ENCODE peak calls at places on chromosomes 16 and 17, in ten cellular contexts. One of them, this sample, is unnamed.

GRCh38 chr16:52069866-52070265 is 477.1 kb downstream of the TOX3 start:
- DNase-seq in GM12891: no peak
- DNase-seq in OCI-LY7: no peak
- DNase-seq in stimulated activated CD4-positive, alpha-beta T cell treated with anti-CD3 and anti-CD28 coated beads, TNF-alpha, amount 100 ng/mL, for 4 hours: no peak
- DNase-seq in cardiac muscle cell: peak; percentile 27
- DNase-seq in HuH-7: no peak
- DNase-seq in GM23338: peak; percentile 80
- DNase-seq in HTR-8/SVneo: no peak
- DNase-seq in WERI-Rb-1: peak; percentile 7
- DNase-seq in B cell: no peak
- DNase-seq in this sample: peak; percentile 36

GRCh38 chr16:85173077-85173980 is 61.1 kb upstream of the CIBAR2 start:
- DNase-seq in WERI-Rb-1: peak; percentile 42
- DNase-seq in B cell: no peak
- DNase-seq in HuH-7: peak; percentile 75
- DNase-seq in OCI-LY7: no peak
- DNase-seq in stimulated activated CD4-positive, alpha-beta T cell treated with anti-CD3 and anti-CD28 coated beads, TNF-alpha, amount 100 ng/mL, for 4 hours: no peak
- DNase-seq in HTR-8/SVneo: peak; percentile 67
- DNase-seq in cardiac muscle cell: peak; percentile 86
- DNase-seq in GM12891: no peak
- DNase-seq in GM23338: no peak
- DNase-seq in this sample: peak; percentile 83

GRCh38 chr16:969508-970378 is 1.0 kb downstream of the LMF1 start:
- DNase-seq in stimulated activated CD4-positive, alpha-beta T cell treated with anti-CD3 and anti-CD28 coated beads, TNF-alpha, amount 100 ng/mL, for 4 hours: no peak
- DNase-seq in WERI-Rb-1: no peak
- DNase-seq in HuH-7: no peak
- DNase-seq in OCI-LY7: no peak
- DNase-seq in GM12891: peak; percentile 61
- DNase-seq in cardiac muscle cell: peak; percentile 48
- DNase-seq in GM23338: peak; percentile 52
- DNase-seq in B cell: no peak
- DNase-seq in HTR-8/SVneo: no peak
- DNase-seq in this sample: no peak

GRCh38 chr16:49356728-49357488 is 16.7 kb upstream of the C16orf78 start:
- DNase-seq in GM12891: no peak
- DNase-seq in HuH-7: no peak
- DNase-seq in cardiac muscle cell: no peak
- DNase-seq in GM23338: no peak
- DNase-seq in OCI-LY7: no peak
- DNase-seq in B cell: no peak
- DNase-seq in stimulated activated CD4-positive, alpha-beta T cell treated with anti-CD3 and anti-CD28 coated beads, TNF-alpha, amount 100 ng/mL, for 4 hours: no peak
- DNase-seq in HTR-8/SVneo: no peak
- DNase-seq in WERI-Rb-1: peak; percentile 11
- DNase-seq in this sample: no peak

GRCh38 chr16:8621572-8622314 is at the start of gene METTL22:
- DNase-seq in WERI-Rb-1: peak; percentile 91
- DNase-seq in HTR-8/SVneo: peak; percentile 96
- DNase-seq in OCI-LY7: peak; percentile 92
- DNase-seq in GM23338: peak; percentile 89
- DNase-seq in HuH-7: peak; percentile 85
- DNase-seq in stimulated activated CD4-positive, alpha-beta T cell treated with anti-CD3 and anti-CD28 coated beads, TNF-alpha, amount 100 ng/mL, for 4 hours: peak; percentile 92
- DNase-seq in GM12891: peak; percentile 98
- DNase-seq in B cell: peak; percentile 98
- DNase-seq in cardiac muscle cell: peak; percentile 91
- DNase-seq in this sample: peak; percentile 77

GRCh38 chr16:83344014-83344413 is 463.8 kb upstream of the HSBP1 start:
- DNase-seq in stimulated activated CD4-positive, alpha-beta T cell treated with anti-CD3 and anti-CD28 coated beads, TNF-alpha, amount 100 ng/mL, for 4 hours: no peak
- DNase-seq in HuH-7: no peak
- DNase-seq in GM12891: no peak
- DNase-seq in HTR-8/SVneo: peak; percentile 71
- DNase-seq in B cell: no peak
- DNase-seq in cardiac muscle cell: peak; percentile 94
- DNase-seq in WERI-Rb-1: no peak
- DNase-seq in GM23338: no peak
- DNase-seq in OCI-LY7: no peak
- DNase-seq in this sample: peak; percentile 79

GRCh38 chr17:79053251-79053925 is 21.2 kb upstream of the ENGASE start:
- DNase-seq in HuH-7: no peak
- DNase-seq in OCI-LY7: no peak
- DNase-seq in WERI-Rb-1: no peak
- DNase-seq in GM12891: no peak
- DNase-seq in cardiac muscle cell: no peak
- DNase-seq in HTR-8/SVneo: no peak
- DNase-seq in B cell: no peak
- DNase-seq in GM23338: no peak
- DNase-seq in stimulated activated CD4-positive, alpha-beta T cell treated with anti-CD3 and anti-CD28 coated beads, TNF-alpha, amount 100 ng/mL, for 4 hours: no peak
- DNase-seq in this sample: peak; percentile 96

GRCh38 chr17:65102788-65103187 is 34.4 kb upstream of the RGS9 start:
- DNase-seq in OCI-LY7: no peak
- DNase-seq in HTR-8/SVneo: no peak
- DNase-seq in WERI-Rb-1: no peak
- DNase-seq in GM12891: no peak
- DNase-seq in B cell: no peak
- DNase-seq in cardiac muscle cell: peak; percentile 37
- DNase-seq in GM23338: no peak
- DNase-seq in stimulated activated CD4-positive, alpha-beta T cell treated with anti-CD3 and anti-CD28 coated beads, TNF-alpha, amount 100 ng/mL, for 4 hours: no peak
- DNase-seq in HuH-7: no peak
- DNase-seq in this sample: peak; percentile 62

GRCh38 chr16:50245417-50246298 is 20.7 kb upstream of the ADCY7 start:
- DNase-seq in stimulated activated CD4-positive, alpha-beta T cell treated with anti-CD3 and anti-CD28 coated beads, TNF-alpha, amount 100 ng/mL, for 4 hours: no peak
- DNase-seq in WERI-Rb-1: peak; percentile 59
- DNase-seq in OCI-LY7: peak; percentile 57
- DNase-seq in GM12891: peak; percentile 86
- DNase-seq in HTR-8/SVneo: peak; percentile 46
- DNase-seq in cardiac muscle cell: peak; percentile 48
- DNase-seq in B cell: peak; percentile 70
- DNase-seq in GM23338: peak; percentile 48
- DNase-seq in HuH-7: peak; percentile 66
- DNase-seq in this sample: peak; percentile 68

GRCh38 chr17:72587156-72587555 is 466.3 kb downstream of the SOX9 start:
- DNase-seq in GM12891: no peak
- DNase-seq in GM23338: no peak
- DNase-seq in HuH-7: no peak
- DNase-seq in cardiac muscle cell: no peak
- DNase-seq in OCI-LY7: no peak
- DNase-seq in B cell: no peak
- DNase-seq in HTR-8/SVneo: no peak
- DNase-seq in WERI-Rb-1: no peak
- DNase-seq in stimulated activated CD4-positive, alpha-beta T cell treated with anti-CD3 and anti-CD28 coated beads, TNF-alpha, amount 100 ng/mL, for 4 hours: no peak
- DNase-seq in this sample: no peak

GRCh38 chr16:85423186-85423550 is 190.0 kb upstream of the GSE1 start:
- DNase-seq in cardiac muscle cell: no peak
- DNase-seq in GM23338: no peak
- DNase-seq in WERI-Rb-1: no peak
- DNase-seq in stimulated activated CD4-positive, alpha-beta T cell treated with anti-CD3 and anti-CD28 coated beads, TNF-alpha, amount 100 ng/mL, for 4 hours: no peak
- DNase-seq in HTR-8/SVneo: no peak
- DNase-seq in B cell: no peak
- DNase-seq in GM12891: no peak
- DNase-seq in OCI-LY7: no peak
- DNase-seq in HuH-7: no peak
- DNase-seq in this sample: no peak

GRCh38 chr17:42548070-42548837 is 4.5 kb upstream of the HSD17B1 start:
- DNase-seq in OCI-LY7: peak; percentile 84
- DNase-seq in stimulated activated CD4-positive, alpha-beta T cell treated with anti-CD3 and anti-CD28 coated beads, TNF-alpha, amount 100 ng/mL, for 4 hours: peak; percentile 66
- DNase-seq in WERI-Rb-1: no peak
- DNase-seq in HuH-7: peak; percentile 96
- DNase-seq in GM23338: peak; percentile 98
- DNase-seq in cardiac muscle cell: peak; percentile 60
- DNase-seq in HTR-8/SVneo: peak; percentile 54
- DNase-seq in GM12891: peak; percentile 97
- DNase-seq in B cell: peak; percentile 89
- DNase-seq in this sample: no peak

GRCh38 chr17:7884581-7885356 is 3.8 kb upstream of the CHD3 start:
- DNase-seq in B cell: peak; percentile 51
- DNase-seq in cardiac muscle cell: peak; percentile 21
- DNase-seq in HTR-8/SVneo: peak; percentile 11
- DNase-seq in HuH-7: no peak
- DNase-seq in GM12891: no peak
- DNase-seq in GM23338: peak; percentile 24
- DNase-seq in stimulated activated CD4-positive, alpha-beta T cell treated with anti-CD3 and anti-CD28 coated beads, TNF-alpha, amount 100 ng/mL, for 4 hours: no peak
- DNase-seq in WERI-Rb-1: no peak
- DNase-seq in OCI-LY7: peak; percentile 32
- DNase-seq in this sample: no peak

GRCh38 chr17:20896153-20896649 is 146.6 kb downstream of the USP22 start:
- DNase-seq in cardiac muscle cell: peak; percentile 40
- DNase-seq in WERI-Rb-1: no peak
- DNase-seq in OCI-LY7: no peak
- DNase-seq in B cell: peak; percentile 84
- DNase-seq in HTR-8/SVneo: peak; percentile 78
- DNase-seq in GM23338: peak; percentile 14
- DNase-seq in stimulated activated CD4-positive, alpha-beta T cell treated with anti-CD3 and anti-CD28 coated beads, TNF-alpha, amount 100 ng/mL, for 4 hours: no peak
- DNase-seq in GM12891: no peak
- DNase-seq in HuH-7: no peak
- DNase-seq in this sample: no peak

GRCh38 chr16:89024546-89024945 is 47.5 kb upstream of the CBFA2T3 start:
- DNase-seq in GM23338: no peak
- DNase-seq in stimulated activated CD4-positive, alpha-beta T cell treated with anti-CD3 and anti-CD28 coated beads, TNF-alpha, amount 100 ng/mL, for 4 hours: no peak
- DNase-seq in HuH-7: no peak
- DNase-seq in B cell: no peak
- DNase-seq in HTR-8/SVneo: no peak
- DNase-seq in GM12891: no peak
- DNase-seq in WERI-Rb-1: no peak
- DNase-seq in cardiac muscle cell: no peak
- DNase-seq in OCI-LY7: no peak
- DNase-seq in this sample: no peak

GRCh38 chr17:64736804-64737492 is 74.8 kb upstream of the SMURF2 start:
- DNase-seq in GM23338: peak; percentile 56
- DNase-seq in WERI-Rb-1: peak; percentile 65
- DNase-seq in HuH-7: no peak
- DNase-seq in HTR-8/SVneo: no peak
- DNase-seq in OCI-LY7: peak; percentile 38
- DNase-seq in cardiac muscle cell: peak; percentile 60
- DNase-seq in B cell: peak; percentile 12
- DNase-seq in GM12891: no peak
- DNase-seq in stimulated activated CD4-positive, alpha-beta T cell treated with anti-CD3 and anti-CD28 coated beads, TNF-alpha, amount 100 ng/mL, for 4 hours: no peak
- DNase-seq in this sample: peak; percentile 65

GRCh38 chr17:32913593-32913992 is 14.4 kb upstream of the TMEM98 start:
- DNase-seq in GM12891: no peak
- DNase-seq in HTR-8/SVneo: no peak
- DNase-seq in HuH-7: no peak
- DNase-seq in GM23338: no peak
- DNase-seq in cardiac muscle cell: no peak
- DNase-seq in B cell: no peak
- DNase-seq in WERI-Rb-1: no peak
- DNase-seq in OCI-LY7: no peak
- DNase-seq in stimulated activated CD4-positive, alpha-beta T cell treated with anti-CD3 and anti-CD28 coated beads, TNF-alpha, amount 100 ng/mL, for 4 hours: no peak
- DNase-seq in this sample: no peak

GRCh38 chr16:50478773-50479149 is 69.4 kb upstream of the NKD1 start:
- DNase-seq in GM23338: peak; percentile 41
- DNase-seq in HTR-8/SVneo: no peak
- DNase-seq in B cell: no peak
- DNase-seq in GM12891: no peak
- DNase-seq in cardiac muscle cell: no peak
- DNase-seq in OCI-LY7: no peak
- DNase-seq in WERI-Rb-1: no peak
- DNase-seq in HuH-7: no peak
- DNase-seq in stimulated activated CD4-positive, alpha-beta T cell treated with anti-CD3 and anti-CD28 coated beads, TNF-alpha, amount 100 ng/mL, for 4 hours: no peak
- DNase-seq in this sample: no peak

GRCh38 chr17:55784666-55785065 is 33.8 kb downstream of the PCTP start:
- DNase-seq in cardiac muscle cell: no peak
- DNase-seq in HTR-8/SVneo: no peak
- DNase-seq in OCI-LY7: no peak
- DNase-seq in GM23338: no peak
- DNase-seq in HuH-7: no peak
- DNase-seq in B cell: no peak
- DNase-seq in stimulated activated CD4-positive, alpha-beta T cell treated with anti-CD3 and anti-CD28 coated beads, TNF-alpha, amount 100 ng/mL, for 4 hours: no peak
- DNase-seq in GM12891: no peak
- DNase-seq in WERI-Rb-1: no peak
- DNase-seq in this sample: no peak

GRCh38 chr17:58303981-58304734 is 23.4 kb upstream of the MPO start:
- DNase-seq in stimulated activated CD4-positive, alpha-beta T cell treated with anti-CD3 and anti-CD28 coated beads, TNF-alpha, amount 100 ng/mL, for 4 hours: no peak
- DNase-seq in WERI-Rb-1: peak; percentile 83
- DNase-seq in HTR-8/SVneo: peak; percentile 89
- DNase-seq in GM12891: peak; percentile 95
- DNase-seq in cardiac muscle cell: peak; percentile 63
- DNase-seq in GM23338: peak; percentile 82
- DNase-seq in OCI-LY7: peak; percentile 66
- DNase-seq in B cell: peak; percentile 72
- DNase-seq in HuH-7: peak; percentile 97
- DNase-seq in this sample: peak; percentile 44

GRCh38 chr17:7885357-7886226 is 3.0 kb upstream of the CHD3 start:
- DNase-seq in GM23338: peak; percentile 72
- DNase-seq in GM12891: peak; percentile 53
- DNase-seq in HTR-8/SVneo: peak; percentile 73
- DNase-seq in B cell: peak; percentile 68
- DNase-seq in WERI-Rb-1: peak; percentile 63
- DNase-seq in stimulated activated CD4-positive, alpha-beta T cell treated with anti-CD3 and anti-CD28 coated beads, TNF-alpha, amount 100 ng/mL, for 4 hours: peak; percentile 36
- DNase-seq in OCI-LY7: peak; percentile 68
- DNase-seq in cardiac muscle cell: peak; percentile 53
- DNase-seq in HuH-7: peak; percentile 60
- DNase-seq in this sample: peak; percentile 60

GRCh38 chr16:89376812-89377445 is 113.4 kb downstream of the ANKRD11 start:
- DNase-seq in OCI-LY7: no peak
- DNase-seq in stimulated activated CD4-positive, alpha-beta T cell treated with anti-CD3 and anti-CD28 coated beads, TNF-alpha, amount 100 ng/mL, for 4 hours: no peak
- DNase-seq in GM12891: no peak
- DNase-seq in HTR-8/SVneo: no peak
- DNase-seq in HuH-7: no peak
- DNase-seq in cardiac muscle cell: no peak
- DNase-seq in B cell: no peak
- DNase-seq in GM23338: no peak
- DNase-seq in WERI-Rb-1: no peak
- DNase-seq in this sample: no peak

GRCh38 chr17:79811036-79811887 is 14.4 kb upstream of the CBX8 start:
- DNase-seq in OCI-LY7: peak; percentile 72
- DNase-seq in B cell: peak; percentile 60
- DNase-seq in stimulated activated CD4-positive, alpha-beta T cell treated with anti-CD3 and anti-CD28 coated beads, TNF-alpha, amount 100 ng/mL, for 4 hours: no peak
- DNase-seq in HTR-8/SVneo: peak; percentile 53
- DNase-seq in GM12891: no peak
- DNase-seq in WERI-Rb-1: peak; percentile 66
- DNase-seq in HuH-7: peak; percentile 96
- DNase-seq in GM23338: peak; percentile 65
- DNase-seq in cardiac muscle cell: no peak
- DNase-seq in this sample: peak; percentile 56

This sample was measured in A172.